ENCODE peak calls at places on chromosome 12, in eight cellular contexts. One of them, this sample, is unnamed.

GRCh38 chr12:99029502-99030271 is 384.6 kb downstream of the APAF1 start:
- DNase-seq in GM23338: no peak
- DNase-seq in SK-N-MC: no peak
- DNase-seq in HCT116: no peak
- DNase-seq in H1: no peak
- DNase-seq in HepG2: no peak
- DNase-seq in transverse colon: no peak
- DNase-seq in Panc1: no peak
- DNase-seq in this sample: no peak

GRCh38 chr12:95763809-95764253 is 26.7 kb downstream of the NTN4 start:
- DNase-seq in transverse colon: no peak
- DNase-seq in HepG2: peak; percentile 48
- DNase-seq in GM23338: no peak
- DNase-seq in SK-N-MC: no peak
- DNase-seq in Panc1: peak; percentile 82
- DNase-seq in H1: no peak
- DNase-seq in HCT116: peak; percentile 52
- DNase-seq in this sample: peak; percentile 83

GRCh38 chr12:121095544-121096198 is 37.0 kb upstream of the P2RX7 start:
- DNase-seq in HCT116: peak; percentile 48
- DNase-seq in GM23338: peak; percentile 80
- DNase-seq in H1: no peak
- DNase-seq in HepG2: peak; percentile 25
- DNase-seq in Panc1: peak; percentile 20
- DNase-seq in transverse colon: peak; percentile 76
- DNase-seq in SK-N-MC: no peak
- DNase-seq in this sample: peak; percentile 83

GRCh38 chr12:43102506-43103269 is 449.3 kb downstream of the ADAMTS20 start:
- DNase-seq in transverse colon: no peak
- DNase-seq in Panc1: no peak
- DNase-seq in H1: no peak
- DNase-seq in GM23338: no peak
- DNase-seq in HepG2: no peak
- DNase-seq in SK-N-MC: no peak
- DNase-seq in HCT116: no peak
- DNase-seq in this sample: no peak

GRCh38 chr12:132477009-132477702 is 12.8 kb upstream of the FBRSL1 start:
- DNase-seq in H1: no peak
- DNase-seq in HCT116: no peak
- DNase-seq in GM23338: no peak
- DNase-seq in SK-N-MC: no peak
- DNase-seq in HepG2: no peak
- DNase-seq in Panc1: no peak
- DNase-seq in transverse colon: no peak
- DNase-seq in this sample: no peak

GRCh38 chr12:56361487-56362129 is 1.0 kb downstream of the APOF start:
- DNase-seq in Panc1: no peak
- DNase-seq in HepG2: no peak
- DNase-seq in H1: no peak
- DNase-seq in HCT116: no peak
- DNase-seq in GM23338: no peak
- DNase-seq in transverse colon: no peak
- DNase-seq in SK-N-MC: no peak
- DNase-seq in this sample: no peak

GRCh38 chr12:132593071-132593470 is 17.3 kb downstream of the LRCOL1 start:
- DNase-seq in transverse colon: no peak
- DNase-seq in H1: no peak
- DNase-seq in Panc1: no peak
- DNase-seq in SK-N-MC: no peak
- DNase-seq in HCT116: no peak
- DNase-seq in GM23338: no peak
- DNase-seq in HepG2: no peak
- DNase-seq in this sample: no peak

GRCh38 chr12:92055877-92056276 is 89.8 kb downstream of the BTG1 start:
- DNase-seq in Panc1: no peak
- DNase-seq in H1: no peak
- DNase-seq in HCT116: no peak
- DNase-seq in HepG2: no peak
- DNase-seq in transverse colon: peak; percentile 58
- DNase-seq in SK-N-MC: no peak
- DNase-seq in GM23338: no peak
- DNase-seq in this sample: no peak

GRCh38 chr12:64700532-64700931 is 58.7 kb downstream of the GNS start:
- DNase-seq in H1: no peak
- DNase-seq in transverse colon: no peak
- DNase-seq in HepG2: no peak
- DNase-seq in Panc1: no peak
- DNase-seq in HCT116: no peak
- DNase-seq in GM23338: no peak
- DNase-seq in SK-N-MC: no peak
- DNase-seq in this sample: no peak

GRCh38 chr12:94186461-94187237 is 38.3 kb downstream of the PLXNC1 start:
- DNase-seq in SK-N-MC: no peak
- DNase-seq in Panc1: no peak
- DNase-seq in HCT116: no peak
- DNase-seq in transverse colon: no peak
- DNase-seq in HepG2: no peak
- DNase-seq in GM23338: peak; percentile 96
- DNase-seq in H1: no peak
- DNase-seq in this sample: no peak

GRCh38 chr12:2960432-2960956 is 1.3 kb downstream of the TEAD4 start:
- DNase-seq in H1: no peak
- DNase-seq in SK-N-MC: no peak
- DNase-seq in HepG2: peak; percentile 34
- DNase-seq in HCT116: no peak
- DNase-seq in transverse colon: no peak
- DNase-seq in GM23338: no peak
- DNase-seq in Panc1: no peak
- DNase-seq in this sample: peak; percentile 62

GRCh38 chr12:130576286-130576933 is 139.7 kb downstream of the RIMBP2 start:
- DNase-seq in Panc1: no peak
- DNase-seq in H1: no peak
- DNase-seq in SK-N-MC: no peak
- DNase-seq in HCT116: no peak
- DNase-seq in transverse colon: no peak
- DNase-seq in GM23338: no peak
- DNase-seq in HepG2: no peak
- DNase-seq in this sample: no peak

GRCh38 chr12:75995691-75996090 is 35.9 kb downstream of the PHLDA1 start:
- DNase-seq in GM23338: no peak
- DNase-seq in transverse colon: no peak
- DNase-seq in HepG2: no peak
- DNase-seq in Panc1: no peak
- DNase-seq in HCT116: no peak
- DNase-seq in SK-N-MC: no peak
- DNase-seq in H1: no peak
- DNase-seq in this sample: no peak

GRCh38 chr12:71686658-71687025 is 760 bp downstream of the TMEM19 start:
- DNase-seq in HCT116: no peak
- DNase-seq in transverse colon: no peak
- DNase-seq in SK-N-MC: no peak
- DNase-seq in GM23338: no peak
- DNase-seq in HepG2: no peak
- DNase-seq in H1: no peak
- DNase-seq in Panc1: no peak
- DNase-seq in this sample: no peak

GRCh38 chr12:29734748-29735147 is 49.0 kb downstream of the TMTC1 start:
- DNase-seq in H1: no peak
- DNase-seq in transverse colon: no peak
- DNase-seq in HCT116: no peak
- DNase-seq in SK-N-MC: no peak
- DNase-seq in Panc1: no peak
- DNase-seq in GM23338: no peak
- DNase-seq in HepG2: no peak
- DNase-seq in this sample: no peak

GRCh38 chr12:89862511-89863331 is 154.1 kb upstream of the ATP2B1 start:
- DNase-seq in H1: no peak
- DNase-seq in HepG2: no peak
- DNase-seq in transverse colon: peak; percentile 42
- DNase-seq in SK-N-MC: no peak
- DNase-seq in GM23338: no peak
- DNase-seq in Panc1: no peak
- DNase-seq in HCT116: no peak
- DNase-seq in this sample: peak; percentile 61

GRCh38 chr12:131682511-131682895 is 28.4 kb upstream of the SFSWAP start:
- DNase-seq in HCT116: no peak
- DNase-seq in SK-N-MC: no peak
- DNase-seq in GM23338: no peak
- DNase-seq in transverse colon: no peak
- DNase-seq in H1: no peak
- DNase-seq in Panc1: no peak
- DNase-seq in HepG2: no peak
- DNase-seq in this sample: no peak

DNA sequence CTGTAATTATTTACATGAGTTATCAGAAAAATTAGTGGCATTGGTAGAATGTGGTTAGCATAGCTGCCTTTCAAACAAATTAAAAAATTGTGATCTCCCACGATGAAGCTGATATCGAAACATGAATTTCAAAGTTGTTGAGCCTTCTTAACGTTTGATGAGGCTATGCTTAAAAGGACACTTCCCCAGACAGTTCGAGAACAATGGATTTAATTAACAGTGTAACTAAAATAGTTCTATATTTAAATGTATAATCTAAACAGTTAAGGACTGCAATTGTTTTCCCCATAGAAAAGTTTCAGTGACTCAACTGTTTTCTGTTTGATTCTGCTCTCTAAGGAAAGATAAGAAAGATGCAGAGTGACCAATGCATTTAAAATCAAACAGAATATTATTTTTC is 1.6 kb downstream of the CLEC2B start:
- DNase-seq in Panc1: no peak
- DNase-seq in transverse colon: no peak
- DNase-seq in H1: no peak
- DNase-seq in SK-N-MC: no peak
- DNase-seq in GM23338: no peak
- DNase-seq in HCT116: no peak
- DNase-seq in HepG2: no peak
- DNase-seq in this sample: peak; percentile 66
- H3K4me3 ChIP-seq in Panc1: peak overlapping the region; percentile 50
- H3K4me3 ChIP-seq in transverse colon: peak overlapping the region; percentile 50
- H3K4me3 ChIP-seq in H1: no peak overlapping the region
- H3K4me3 ChIP-seq in SK-N-MC: peak overlapping the region; percentile 84
- H3K4me3 ChIP-seq in GM23338: no peak overlapping the region
- H3K4me3 ChIP-seq in HCT116: no peak overlapping the region
- H3K4me3 ChIP-seq in HepG2: no peak overlapping the region
- H3K4me3 ChIP-seq in this sample: no peak overlapping the region

DNA sequence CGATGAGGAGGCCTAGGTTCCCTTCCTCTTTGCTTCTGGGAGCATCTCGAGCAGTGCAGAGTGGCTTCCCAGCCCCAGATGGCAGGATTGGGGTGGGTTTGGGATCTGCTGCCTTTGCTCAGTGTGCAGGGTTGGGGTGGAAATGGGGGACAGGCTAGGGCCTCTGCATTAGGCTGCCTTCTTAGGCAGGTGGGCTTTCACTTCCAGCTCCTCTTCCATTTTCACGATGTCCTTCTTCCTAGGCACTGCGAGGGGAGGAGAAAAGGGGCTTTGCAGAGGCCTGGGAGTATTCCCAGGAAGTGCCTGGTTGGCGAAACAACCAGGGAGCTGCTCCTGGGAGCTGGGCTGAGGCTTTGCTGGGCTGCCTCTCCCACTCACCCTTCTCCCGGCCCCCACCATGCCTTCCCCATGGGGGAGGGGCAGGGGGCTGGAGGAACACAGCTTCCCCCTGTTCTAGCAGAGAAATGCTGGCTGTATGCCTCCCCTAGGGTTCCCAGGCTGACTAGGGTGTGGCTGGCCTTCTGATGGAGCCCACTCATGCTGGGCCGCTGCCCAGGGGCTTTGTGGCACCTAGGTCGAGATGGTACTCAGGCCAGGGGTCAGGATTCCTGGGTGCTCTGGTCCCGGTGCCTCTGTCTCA is 2.4 kb downstream of the NR4A1 start:
- DNase-seq in GM23338: no peak
- DNase-seq in transverse colon: peak; percentile 57
- DNase-seq in HepG2: no peak
- DNase-seq in Panc1: no peak
- DNase-seq in SK-N-MC: no peak
- DNase-seq in H1: no peak
- DNase-seq in HCT116: no peak
- DNase-seq in this sample: no peak
- TF ChIP-seq POLR2AphosphoS5 in GM23338: no peak
- TF ChIP-seq POLR2AphosphoS5 in transverse colon: no peak
- TF ChIP-seq POLR2AphosphoS5 in HepG2: no peak
- TF ChIP-seq POLR2AphosphoS5 in Panc1: no peak
- TF ChIP-seq POLR2AphosphoS5 in SK-N-MC: no peak
- TF ChIP-seq POLR2AphosphoS5 in H1: no peak
- TF ChIP-seq POLR2AphosphoS5 in HCT116: no peak
- TF ChIP-seq POLR2AphosphoS5 in this sample: no peak

DNA sequence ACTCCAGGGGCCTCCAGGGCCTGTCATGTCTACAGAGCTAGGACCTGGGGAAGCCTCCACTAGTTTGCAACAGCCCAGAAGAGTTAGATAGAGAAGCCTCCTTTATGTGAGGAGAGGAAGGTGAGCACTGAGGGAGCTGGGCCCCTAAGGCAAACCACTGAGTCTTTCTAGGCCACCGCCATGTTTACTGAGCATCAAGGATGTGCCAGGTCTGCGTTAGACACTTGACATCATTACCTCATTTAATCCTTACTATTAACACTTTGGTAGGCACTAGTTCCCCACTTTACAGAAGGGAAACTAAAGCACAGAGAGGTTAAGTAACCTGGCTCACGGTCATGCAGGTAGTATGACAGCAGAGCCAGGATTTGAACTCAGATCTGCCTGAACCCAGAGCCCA is 12.9 kb downstream of the CTDSP2 start:
- DNase-seq in GM23338: no peak
- DNase-seq in Panc1: no peak
- DNase-seq in HepG2: no peak
- DNase-seq in SK-N-MC: no peak
- DNase-seq in H1: no peak
- DNase-seq in transverse colon: no peak
- DNase-seq in HCT116: no peak
- DNase-seq in this sample: no peak
- H3K27ac ChIP-seq in GM23338: peak overlapping the region; percentile 61
- H3K27ac ChIP-seq in Panc1: peak overlapping the region; percentile 40
- H3K27ac ChIP-seq in HepG2: no peak overlapping the region
- H3K27ac ChIP-seq in SK-N-MC: no peak overlapping the region
- H3K27ac ChIP-seq in H1: no peak overlapping the region
- H3K27ac ChIP-seq in transverse colon: peak overlapping the region; percentile 83
- H3K27ac ChIP-seq in HCT116: no peak overlapping the region
- H3K27ac ChIP-seq in this sample: no peak overlapping the region

GRCh38 chr12:110012137-110012536 is 12.9 kb downstream of the ANKRD13A start:
- DNase-seq in H1: no peak
- DNase-seq in Panc1: no peak
- DNase-seq in HCT116: no peak
- DNase-seq in GM23338: no peak
- DNase-seq in SK-N-MC: no peak
- DNase-seq in transverse colon: peak; percentile 65
- DNase-seq in HepG2: peak; percentile 37
- DNase-seq in this sample: no peak
- H3K4me3 ChIP-seq in H1: no peak overlapping the region
- H3K4me3 ChIP-seq in Panc1: no peak overlapping the region
- H3K4me3 ChIP-seq in HCT116: no peak overlapping the region
- H3K4me3 ChIP-seq in GM23338: no peak overlapping the region
- H3K4me3 ChIP-seq in SK-N-MC: no peak overlapping the region
- H3K4me3 ChIP-seq in transverse colon: no peak overlapping the region
- H3K4me3 ChIP-seq in HepG2: no peak overlapping the region
- H3K4me3 ChIP-seq in this sample: no peak overlapping the region

This sample was measured in endothelial cell of umbilical vein.